ENCODE peak calls at places on chromosome 14, in seven cellular contexts. C is cardiac muscle cell, W is hepatocyte, Z is OCI-LY7, J is AG04450, P is Panc1, M is upper lobe of right lung. E is an unnamed sample.

GRCh38 chr14:56817396-56817921 is 7.2 kb upstream of the OTX2 start:
- DNase-seq in M (no peak), P (no peak), C (no peak), Z (no peak), W (no peak), J (no peak), E (no peak)

GRCh38 chr14:81247271-81247766 is 26.6 kb upstream of the GTF2A1 start:
- DNase-seq in W (no peak), M (no peak), P (no peak), Z (no peak), J (no peak), C (no peak), E (no peak)

GRCh38 chr14:61125314-61126082 is 144.5 kb downstream of the SLC38A6 start:
- DNase-seq in P (no peak), W (no peak), Z (no peak), C (no peak), M (no peak), J (no peak), E (no peak)

GRCh38 chr14:106051790-106052189 is 525.4 kb downstream of the TMEM121 start:
- DNase-seq in M (no peak), C (no peak), P (no peak), Z (no peak), W (no peak), J (no peak), E (no peak)

GRCh38 chr14:26008290-26008689 is 589.5 kb downstream of the NOVA1 start:
- DNase-seq in C (peak; percentile 2), P (no peak), J (no peak), Z (no peak), W (peak; percentile 8), M (no peak), E (no peak)

GRCh38 chr14:24171422-24172260 is at the start of gene REC8:
- DNase-seq in M (peak; percentile 85), Z (no peak), W (peak; percentile 95), P (no peak), J (no peak), C (peak; percentile 98), E (peak; percentile 80)

GRCh38 chr14:99938376-99938775 is 126.8 kb upstream of the EVL start:
- DNase-seq in P (no peak), Z (no peak), J (no peak), M (no peak), W (no peak), C (no peak), E (no peak)

GRCh38 chr14:25909361-25909760 is 688.5 kb downstream of the NOVA1 start:
- DNase-seq in P (no peak), M (no peak), J (no peak), C (no peak), W (no peak), Z (no peak), E (no peak)

GRCh38 chr14:81406863-81407262 is 6.7 kb upstream of the STON2 start:
- DNase-seq in M (no peak), W (peak; percentile 48), P (no peak), C (peak; percentile 80), Z (no peak), J (no peak), E (no peak)

GRCh38 chr14:21107360-21107781 is 6.5 kb downstream of the TMEM253 start:
- DNase-seq in W (no peak), Z (no peak), M (no peak), P (no peak), C (peak; percentile 25), J (no peak), E (no peak)

GRCh38 chr14:31059152-31059924 is 33.2 kb upstream of the STRN3 start:
- DNase-seq in C (peak; percentile 97), P (no peak), Z (no peak), M (no peak), W (peak; percentile 60), J (peak; percentile 57), E (no peak)

GRCh38 chr14:69153848-69154208 is 909 bp upstream of the DCAF5 start:
- DNase-seq in Z (peak; percentile 39), W (peak; percentile 52), J (no peak), M (no peak), P (no peak), C (peak; percentile 27), E (no peak)

GRCh38 chr14:44952391-44953110 is 9.2 kb downstream of the KLHL28 start:
- DNase-seq in M (no peak), Z (no peak), P (no peak), J (no peak), W (no peak), C (no peak), E (no peak)

GRCh38 chr14:55271572-55272414 is 572 bp downstream of the FBXO34 start:
- DNase-seq in W (peak; percentile 91), C (peak; percentile 75), J (no peak), Z (peak; percentile 77), M (peak; percentile 86), P (peak; percentile 10), E (no peak)

GRCh38 chr14:78227466-78228077 is 57.4 kb downstream of the NRXN3 start:
- DNase-seq in M (no peak), C (no peak), J (no peak), Z (no peak), P (no peak), W (no peak), E (no peak)

GRCh38 chr14:104084251-104085002 is 1.1 kb upstream of the ASPG start:
- DNase-seq in C (peak; percentile 81), M (peak; percentile 54), J (no peak), Z (no peak), P (no peak), W (peak; percentile 11), E (no peak)

GRCh38 chr14:24057271-24057670 is 5.5 kb downstream of the CARMIL3 start:
- DNase-seq in P (no peak), W (no peak), M (no peak), J (no peak), Z (no peak), C (no peak), E (no peak)

GRCh38 chr14:50607181-50607580 is 47.2 kb downstream of the ATL1 start:
- DNase-seq in C (no peak), J (no peak), M (no peak), Z (no peak), W (no peak), P (no peak), E (no peak)

GRCh38 chr14:72839753-72840390 is 54.0 kb downstream of the DPF3 start:
- DNase-seq in W (no peak), M (no peak), Z (no peak), J (no peak), C (no peak), P (no peak), E (no peak)

DNA sequence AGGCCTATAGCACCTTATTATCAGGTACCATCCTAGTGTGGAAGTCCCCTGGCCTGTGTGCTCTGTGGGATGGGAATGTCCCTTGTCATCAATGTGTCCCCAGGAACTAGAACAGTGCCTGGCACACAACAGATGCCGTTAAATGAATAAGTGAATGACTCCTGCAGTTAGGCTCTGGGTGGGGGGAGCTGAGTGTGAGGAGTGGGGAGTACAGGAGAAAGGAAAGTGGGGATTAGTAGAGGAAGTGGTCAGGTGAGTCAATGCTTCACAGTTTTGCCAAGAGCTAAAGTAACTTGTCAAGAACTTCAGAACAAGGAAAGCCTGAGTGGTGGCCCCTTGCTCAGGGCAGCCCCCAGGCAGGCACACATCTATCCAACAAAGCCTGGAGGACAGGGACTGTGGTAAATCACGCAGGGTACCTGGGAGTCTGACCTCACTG is 33.4 kb downstream of the DAD1 start:
- DNase-seq in P (no peak), M (no peak), W (no peak), J (no peak), C (no peak), Z (peak; percentile 58), E (no peak)
- H3K4me3 ChIP-seq in P (no peak overlapping the region), M (no peak overlapping the region), W (no peak overlapping the region), J (no peak overlapping the region), C (no peak overlapping the region), Z (peak overlapping the region; percentile 33), E (no peak overlapping the region)

GRCh38 chr14:74243051-74243450 is 3.8 kb downstream of the VSX2 start:
- DNase-seq in M (no peak), Z (no peak), W (no peak), P (no peak), J (no peak), C (no peak), E (no peak)

GRCh38 chr14:74246561-74246960 is 7.3 kb downstream of the VSX2 start:
- DNase-seq in Z (no peak), P (no peak), C (no peak), W (no peak), M (no peak), J (no peak), E (no peak)

GRCh38 chr14:74242055-74243042 is 3.1 kb downstream of the VSX2 start:
- DNase-seq in J (no peak), P (no peak), M (no peak), Z (no peak), C (no peak), W (no peak), E (no peak)

GRCh38 chr14:74245292-74245691 is 6.0 kb downstream of the VSX2 start:
- DNase-seq in W (no peak), J (no peak), C (no peak), Z (no peak), M (no peak), P (no peak), E (no peak)

DNA sequence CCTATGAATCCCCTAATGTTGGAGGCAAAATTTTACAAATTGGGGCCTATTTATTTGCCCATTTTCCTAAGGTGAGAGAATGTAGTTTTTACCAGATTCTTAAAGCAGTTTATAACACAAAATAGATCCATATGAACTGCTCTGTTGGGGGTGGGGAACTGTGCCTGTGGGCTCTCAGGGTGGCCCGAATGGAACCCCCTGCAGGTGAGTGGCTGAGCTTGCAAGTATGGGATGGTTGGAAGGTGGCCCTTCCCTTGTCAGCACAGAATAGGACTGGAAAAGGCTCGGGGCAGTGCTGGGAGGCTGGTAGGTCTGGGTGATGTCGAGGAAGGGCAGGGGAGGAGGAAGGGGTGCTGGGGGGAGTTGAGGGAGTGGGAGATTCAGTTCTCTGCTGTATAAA is 4.9 kb downstream of the VSX2 start:
- DNase-seq in P (no peak), J (no peak), Z (no peak), C (no peak), W (no peak), M (no peak), E (no peak)
- TF ChIP-seq CTCF in P (no peak), J (peak; percentile 4), Z (peak; percentile 45), C (no peak), W (no peak), M (no peak), E (peak; percentile 32)

GRCh38 chr14:64715628-64716412 is 11.6 kb downstream of the PLEKHG3 start:
- DNase-seq in P (no peak), M (no peak), W (no peak), J (no peak), Z (no peak), C (no peak), E (no peak)
- H3K4me3 ChIP-seq in P (no peak overlapping the region), M (peak overlapping the region; percentile 39), W (no peak overlapping the region), J (no peak overlapping the region), Z (no peak overlapping the region), C (peak overlapping the region; percentile 4), E (no peak overlapping the region)

DNA sequence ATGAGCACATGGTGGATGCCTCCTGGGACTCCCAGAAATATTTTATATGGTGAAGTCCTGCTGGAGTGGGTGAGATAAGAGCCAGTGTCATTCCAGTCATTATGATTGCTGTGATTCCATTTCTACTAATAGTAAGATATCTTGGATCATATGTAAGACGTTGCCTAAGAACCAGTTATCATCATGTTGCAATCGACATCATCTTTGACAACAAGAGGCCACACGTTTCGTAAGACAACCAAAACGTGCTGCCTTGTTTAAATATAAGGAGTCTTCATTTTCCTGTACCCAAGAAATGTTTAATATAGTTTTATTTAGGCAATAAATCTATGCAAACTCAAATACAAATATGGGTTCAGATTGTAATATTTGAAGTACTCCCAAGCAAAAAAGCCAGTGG is 58.4 kb downstream of the SPTSSA start:
- DNase-seq in M (no peak), P (no peak), C (peak; percentile 46), Z (no peak), W (no peak), J (no peak), E (no peak)
- TF ChIP-seq CTCF in M (no peak), P (no peak), C (no peak), Z (no peak), W (no peak), J (no peak), E (no peak)

GRCh38 chr14:59328410-59328809 is 136.8 kb downstream of the GPR135 start:
- DNase-seq in M (no peak), P (no peak), W (no peak), C (no peak), J (no peak), Z (no peak), E (no peak)
- H3K4me3 ChIP-seq in M (no peak overlapping the region), P (no peak overlapping the region), W (no peak overlapping the region), C (no peak overlapping the region), J (no peak overlapping the region), Z (no peak overlapping the region), E (no peak overlapping the region)

E was measured in GM12864.